ENCODE peak calls at places on chromosomes 16 and 17, in ten cellular contexts. I is substantia nigra; F is thoracic aorta; C is amygdala; A is DMS153; S is left cardiac atrium; T is LoVo; W is GM19239; U is Jurkat, Clone E6-1; P is activated CD4-positive, CD25-positive, alpha-beta regulatory T cell. R is an unnamed sample.

GRCh38 chr17:32634167-32634566 is 147.4 kb downstream of the CDK5R1 start:
- DNase-seq in I (no peak), A (no peak), S (no peak), T (no peak), W (no peak), P (no peak), U (no peak), F (no peak), C (no peak), R (no peak)

GRCh38 chr17:28272166-28272565 is 46.8 kb upstream of the TMEM97 start:
- DNase-seq in P (no peak), U (no peak), I (no peak), A (no peak), W (no peak), S (no peak), T (no peak), C (no peak), F (no peak), R (no peak)

GRCh38 chr16:89453662-89454321 is 36.6 kb downstream of the ANKRD11 start:
- DNase-seq in W (no peak), S (peak; percentile 48), A (no peak), U (no peak), P (no peak), F (no peak), C (no peak), I (no peak), T (peak; percentile 9), R (no peak)

GRCh38 chr17:12549499-12549901 is 116.2 kb upstream of the MYOCD start:
- DNase-seq in U (no peak), A (no peak), W (no peak), I (no peak), P (no peak), T (no peak), C (no peak), S (no peak), F (no peak), R (no peak)

GRCh38 chr17:78687125-78687524 is 94.9 kb downstream of the CYTH1 start:
- DNase-seq in A (no peak), T (no peak), P (no peak), I (no peak), U (no peak), S (no peak), W (no peak), F (no peak), C (no peak), R (no peak)

GRCh38 chr16:4075534-4075933 is 40.7 kb downstream of the ADCY9 start:
- DNase-seq in C (no peak), P (no peak), T (no peak), U (no peak), A (no peak), I (no peak), F (no peak), S (no peak), W (no peak), R (no peak)

GRCh38 chr17:72332367-72332766 is 211.5 kb downstream of the SOX9 start:
- DNase-seq in A (no peak), I (no peak), U (no peak), F (no peak), T (no peak), W (no peak), C (no peak), S (no peak), P (no peak), R (no peak)

GRCh38 chr16:49639739-49640388 is 216.0 kb downstream of the ZNF423 start:
- DNase-seq in F (no peak), S (peak; percentile 69), I (no peak), A (no peak), P (no peak), C (peak; percentile 36), T (no peak), U (no peak), W (no peak), R (peak; percentile 57)

GRCh38 chr17:68033636-68034451 is 1.7 kb upstream of the KPNA2 start:
- DNase-seq in W (no peak), C (no peak), I (no peak), F (no peak), U (peak; percentile 40), P (no peak), T (peak; percentile 9), A (peak; percentile 48), S (no peak), R (no peak)

GRCh38 chr17:65292430-65292829 is 155.3 kb downstream of the RGS9 start:
- DNase-seq in W (no peak), P (no peak), A (no peak), U (no peak), S (no peak), F (no peak), I (no peak), C (no peak), T (no peak), R (no peak)

GRCh38 chr16:17803625-17804410 is 333.1 kb upstream of the XYLT1 start:
- DNase-seq in F (no peak), S (no peak), W (no peak), P (no peak), U (no peak), I (no peak), A (no peak), C (no peak), T (no peak), R (no peak)

GRCh38 chr17:3980381-3980975 is 16.2 kb upstream of the ATP2A3 start:
- DNase-seq in W (no peak), S (no peak), C (no peak), T (no peak), U (no peak), P (no peak), A (no peak), I (no peak), F (no peak), R (no peak)

GRCh38 chr17:17401271-17401781 is 75.5 kb upstream of the MED9 start:
- DNase-seq in U (no peak), C (no peak), P (no peak), I (no peak), T (no peak), S (no peak), F (no peak), A (peak; percentile 14), W (no peak), R (no peak)

GRCh38 chr16:672371-672770 is 3.1 kb upstream of the RHBDL1 start:
- DNase-seq in C (no peak), P (no peak), U (no peak), F (no peak), W (no peak), A (no peak), S (no peak), T (no peak), I (no peak), R (no peak)

GRCh38 chr16:31386157-31386984 is 6.8 kb upstream of the ITGAD start:
- DNase-seq in C (peak; percentile 49), I (no peak), A (no peak), F (no peak), T (no peak), S (no peak), W (no peak), U (no peak), P (no peak), R (no peak)

GRCh38 chr16:31099860-31100638 is 5.5 kb upstream of the VKORC1 start:
- DNase-seq in U (no peak), F (no peak), C (no peak), I (no peak), T (no peak), P (no peak), W (no peak), S (no peak), A (no peak), R (no peak)

GRCh38 chr16:50731130-50731988 is 10.5 kb upstream of the CYLD start:
- DNase-seq in T (no peak), P (no peak), A (no peak), W (no peak), I (no peak), C (no peak), F (no peak), S (no peak), U (no peak), R (no peak)

GRCh38 chr17:75323043-75323591 is 33.9 kb upstream of the SLC25A19 start:
- DNase-seq in T (peak; percentile 66), F (peak; percentile 67), P (peak; percentile 74), W (no peak), C (peak; percentile 75), I (no peak), A (peak; percentile 70), S (peak; percentile 89), U (peak; percentile 89), R (peak; percentile 89)

GRCh38 chr17:75624021-75624420 is 9.2 kb upstream of the SMIM5 start:
- DNase-seq in F (no peak), S (no peak), C (no peak), I (no peak), W (no peak), T (no peak), A (no peak), U (no peak), P (no peak), R (no peak)

GRCh38 chr17:81487487-81488275 is 24.9 kb downstream of the ACTG1 start:
- DNase-seq in A (peak; percentile 59), C (peak; percentile 57), P (peak; percentile 65), I (peak; percentile 31), S (peak; percentile 87), T (peak; percentile 86), U (peak; percentile 67), F (no peak), W (peak; percentile 96), R (peak; percentile 78)

GRCh38 chr16:68792465-68793324 is 50.6 kb upstream of the TANGO6 start:
- DNase-seq in U (no peak), P (no peak), C (no peak), S (no peak), I (no peak), T (no peak), W (no peak), A (no peak), F (no peak), R (no peak)

GRCh38 chr17:49967621-49968379 is 1.2 kb upstream of the DLX4 start:
- DNase-seq in S (no peak), I (no peak), F (no peak), T (peak; percentile 4), C (no peak), A (no peak), W (no peak), P (no peak), U (no peak), R (no peak)

GRCh38 chr17:41810659-41811548 is 845 bp downstream of the P3H4 start:
- DNase-seq in U (no peak), P (no peak), C (no peak), T (no peak), F (no peak), S (no peak), W (no peak), I (no peak), A (no peak), R (no peak)

GRCh38 chr16:24906199-24906808 is 60.5 kb downstream of the SLC5A11 start:
- DNase-seq in C (no peak), P (no peak), A (no peak), S (no peak), W (no peak), T (no peak), I (no peak), F (no peak), U (no peak), R (no peak)

GRCh38 chr17:35630530-35631148 is 43.5 kb downstream of the AP2B1 start:
- DNase-seq in P (no peak), A (no peak), U (no peak), C (no peak), S (no peak), F (no peak), I (no peak), T (no peak), W (no peak), R (no peak)

GRCh38 chr16:48318630-48319029 is 66.6 kb downstream of the SIAH1 start:
- DNase-seq in W (no peak), P (no peak), F (no peak), T (no peak), C (peak; percentile 28), U (peak; percentile 93), I (no peak), S (no peak), A (no peak), R (no peak)

GRCh38 chr17:16106161-16106891 is 106.7 kb downstream of the TTC19 start:
- DNase-seq in U (no peak), C (peak; percentile 30), W (no peak), S (no peak), I (no peak), A (peak; percentile 60), T (no peak), P (no peak), F (no peak), R (no peak)

GRCh38 chr17:39057807-39058206 is 90.6 kb upstream of the FBXO47 start:
- DNase-seq in A (no peak), I (no peak), W (no peak), F (no peak), P (no peak), C (no peak), U (no peak), S (no peak), T (no peak), R (no peak)